ENCODE peak calls at places on chromosomes 1 and 21, in five cellular contexts. T, H, J, R and Z are unnamed samples.

GRCh38 chr1:56125316-56125715 is 454.0 kb downstream of the PLPP3 start:
- DNase-seq in T (no peak), H (no peak), J (no peak), R (no peak), Z (no peak)

GRCh38 chr1:43007377-43008105 is 48.9 kb upstream of the SLC2A1 start:
- DNase-seq in T (no peak), H (no peak), J (no peak), R (no peak), Z (no peak)

GRCh38 chr1:89198500-89199072 is at the start of gene GBP4:
- DNase-seq in T (peak), H (no peak), J (peak), R (peak), Z (peak)

GRCh38 chr1:175482072-175482451 is 261.3 kb downstream of the TNR start:
- DNase-seq in T (no peak), H (no peak), J (no peak), R (no peak), Z (no peak)

GRCh38 chr1:91696321-91696720 is 189.6 kb downstream of the TGFBR3 start:
- DNase-seq in T (no peak), H (no peak), J (no peak), R (no peak), Z (peak)

GRCh38 chr1:151036356-151036755 is at the start of gene BNIPL:
- DNase-seq in T (no peak), H (no peak), J (no peak), R (no peak), Z (no peak)

GRCh38 chr21:41631564-41632461 is 123.9 kb upstream of the TMPRSS2 start:
- DNase-seq in T (no peak), H (no peak), J (peak), R (peak), Z (peak)

GRCh38 chr1:209454340-209455014 is 129.0 kb upstream of the CAMK1G start:
- DNase-seq in T (no peak), H (no peak), J (no peak), R (no peak), Z (no peak)

GRCh38 chr1:6003568-6004411 is 11.6 kb upstream of the NPHP4 start:
- DNase-seq in T (no peak), H (no peak), J (no peak), R (no peak), Z (no peak)

GRCh38 chr1:226520640-226521355 is 27.8 kb upstream of the STUM start:
- DNase-seq in T (no peak), H (no peak), J (no peak), R (no peak), Z (no peak)

GRCh38 chr21:46532080-46532479 is 72.8 kb downstream of the S100B start:
- DNase-seq in T (no peak), H (no peak), J (no peak), R (no peak), Z (no peak)

GRCh38 chr1:200751717-200752116 is 13.0 kb downstream of the CAMSAP2 start:
- DNase-seq in T (peak), H (no peak), J (no peak), R (no peak), Z (peak)

GRCh38 chr1:98232678-98233077 is 311.8 kb upstream of the DPYD start:
- DNase-seq in T (no peak), H (no peak), J (no peak), R (no peak), Z (no peak)

GRCh38 chr1:181092056-181092455 is 3.6 kb downstream of the IER5 start:
- DNase-seq in T (no peak), H (no peak), J (no peak), R (no peak), Z (no peak)
- H3K4me3 ChIP-seq in T (peak), H (peak), J (peak), R (peak), Z (peak)

GRCh38 chr1:23526329-23527041 is 4.5 kb downstream of the E2F2 start:
- DNase-seq in T (no peak), H (no peak), J (no peak), R (no peak), Z (no peak)

GRCh38 chr1:23525558-23526174 is 5.4 kb downstream of the E2F2 start:
- DNase-seq in T (no peak), H (no peak), J (no peak), R (no peak), Z (no peak)

GRCh38 chr1:23528245-23528978 is 2.6 kb downstream of the E2F2 start:
- DNase-seq in T (peak), H (peak), J (peak), R (peak), Z (peak)

GRCh38 chr1:23529146-23530088 is 1.6 kb downstream of the E2F2 start:
- DNase-seq in T (no peak), H (no peak), J (no peak), R (no peak), Z (no peak)

GRCh38 chr1:23527366-23527765 is 3.7 kb downstream of the E2F2 start:
- DNase-seq in T (no peak), H (no peak), J (no peak), R (no peak), Z (no peak)
- H3K4me3 ChIP-seq in T (no peak), H (no peak), J (no peak), R (no peak), Z (no peak)

DNA sequence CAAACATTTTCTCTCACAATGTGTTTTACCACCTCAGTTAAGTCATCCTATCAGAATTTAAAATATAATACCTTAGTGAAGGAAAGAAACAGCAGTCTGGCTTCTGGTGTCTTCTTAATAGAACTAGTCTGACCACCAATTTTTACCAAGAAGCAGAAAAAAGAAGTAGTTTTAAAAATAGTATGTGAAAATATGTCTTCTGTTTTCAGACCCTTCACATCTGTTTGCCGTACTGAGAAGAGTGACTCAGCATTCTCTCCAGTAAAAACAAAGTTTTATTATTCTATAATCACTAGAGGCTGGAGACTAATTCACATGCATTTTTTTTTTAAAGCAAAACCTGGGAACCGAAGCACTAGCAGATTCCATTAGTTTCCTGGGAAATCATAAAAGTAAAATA is 163.8 kb downstream of the COL24A1 start:
- DNase-seq in T (peak), H (peak), J (peak), R (peak), Z (peak)
- H3K4me3 ChIP-seq in T (no peak), H (no peak), J (no peak), R (peak), Z (no peak)

GRCh38 chr1:33182452-33182851 is 609 bp upstream of the TRIM62 start:
- DNase-seq in T (peak), H (no peak), J (no peak), R (peak), Z (peak)
- H3K4me3 ChIP-seq in T (no peak), H (peak), J (peak), R (peak), Z (peak)

GRCh38 chr1:182603646-182604127 is 502 bp downstream of the RGS16 start:
- DNase-seq in T (no peak), H (no peak), J (no peak), R (no peak), Z (no peak)

GRCh38 chr1:182601926-182602325 is 2.3 kb downstream of the RGS16 start:
- DNase-seq in T (no peak), H (no peak), J (no peak), R (no peak), Z (no peak)

GRCh38 chr1:182602945-182603645 is 1.1 kb downstream of the RGS16 start:
- DNase-seq in T (no peak), H (no peak), J (no peak), R (no peak), Z (no peak)

GRCh38 chr1:182604128-182604834 is at the start of gene RGS16:
- DNase-seq in T (peak), H (no peak), J (peak), R (peak), Z (peak)

GRCh38 chr1:182604835-182605164 is 611 bp upstream of the RGS16 start:
- DNase-seq in T (no peak), H (no peak), J (no peak), R (no peak), Z (no peak)
- H3K4me3 ChIP-seq in T (no peak), H (no peak), J (no peak), R (no peak), Z (no peak)

GRCh38 chr1:110211503-110212164 is 1.5 kb downstream of the KCNC4 start:
- DNase-seq in T (no peak), H (no peak), J (no peak), R (no peak), Z (no peak)

GRCh38 chr1:110210604-110211502 is 739 bp downstream of the KCNC4 start:
- DNase-seq in T (no peak), H (no peak), J (peak), R (no peak), Z (no peak)

GRCh38 chr1:110207831-110208230 is 2.3 kb upstream of the KCNC4 start:
- DNase-seq in T (peak), H (no peak), J (peak), R (peak), Z (peak)

GRCh38 chr1:110209715-110210603 is at the start of gene KCNC4:
- DNase-seq in T (peak), H (peak), J (peak), R (peak), Z (peak)

DNA sequence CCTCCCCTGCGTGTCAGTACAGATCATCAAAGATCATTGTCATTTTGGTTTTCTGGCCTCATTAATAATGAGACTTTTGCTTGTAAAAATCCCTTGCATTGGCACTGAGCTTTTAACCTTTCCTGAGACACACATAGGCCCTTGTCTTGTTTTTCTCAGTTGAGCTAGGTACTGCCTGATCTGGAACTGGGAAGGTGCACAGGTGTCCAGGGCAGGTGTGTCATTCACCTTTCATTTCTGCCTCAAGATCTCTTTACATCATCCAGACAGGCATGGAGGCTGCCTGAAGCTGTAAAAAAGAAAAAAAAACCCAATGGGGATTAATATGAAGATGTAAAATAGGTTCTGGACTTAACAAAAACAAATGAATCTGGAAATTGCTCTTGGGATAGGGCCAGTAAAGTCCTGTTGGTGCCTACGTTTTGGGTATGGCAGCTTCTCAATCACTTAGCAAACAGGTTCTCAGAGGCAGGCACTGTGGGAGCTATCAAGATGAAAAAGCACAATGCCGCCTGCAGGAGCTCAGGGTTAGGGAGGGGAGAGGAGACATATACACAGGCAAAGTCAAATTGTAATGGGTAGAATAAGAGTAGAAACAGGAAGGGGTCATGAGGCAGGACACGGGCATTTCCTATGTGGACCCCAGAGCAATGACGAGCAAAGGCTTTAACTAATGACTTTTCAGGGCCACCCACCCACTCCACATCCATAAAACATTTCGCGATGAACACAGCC is 1.0 kb upstream of the KCNC4 start:
- DNase-seq in T (no peak), H (no peak), J (no peak), R (no peak), Z (no peak)
- H3K4me3 ChIP-seq in T (no peak), H (no peak), J (no peak), R (peak), Z (peak)